ENCODE peak calls at places on chromosomes 4 and X, in seven cellular contexts. One of them, this sample, is unnamed.

GRCh38 chr4:67483868-67484602 is 61.3 kb downstream of the CENPC start:
- DNase-seq in stimulated activated CD8-positive, alpha-beta memory T cell treated with anti-CD3 and anti-CD28 coated beads, Interleukin-7, amount 100 ng/mL, for 1 hour: no peak
- DNase-seq in fibroblast of lung: peak
- DNase-seq in choroid plexus epithelial cell: peak
- DNase-seq in H7: peak
- DNase-seq in heart left ventricle: no peak
- DNase-seq in AG20443: peak
- DNase-seq in this sample: no peak

GRCh38 chrX:47583240-47583861 is 1.1 kb downstream of the TIMP1 start:
- DNase-seq in stimulated activated CD8-positive, alpha-beta memory T cell treated with anti-CD3 and anti-CD28 coated beads, Interleukin-7, amount 100 ng/mL, for 1 hour: no peak
- DNase-seq in choroid plexus epithelial cell: no peak
- DNase-seq in AG20443: no peak
- DNase-seq in H7: no peak
- DNase-seq in fibroblast of lung: no peak
- DNase-seq in heart left ventricle: no peak
- DNase-seq in this sample: no peak

GRCh38 chrX:39815621-39816020 is 282.1 kb downstream of the BCOR start:
- DNase-seq in fibroblast of lung: no peak
- DNase-seq in choroid plexus epithelial cell: no peak
- DNase-seq in stimulated activated CD8-positive, alpha-beta memory T cell treated with anti-CD3 and anti-CD28 coated beads, Interleukin-7, amount 100 ng/mL, for 1 hour: no peak
- DNase-seq in H7: peak
- DNase-seq in AG20443: no peak
- DNase-seq in heart left ventricle: no peak
- DNase-seq in this sample: no peak

GRCh38 chr4:153887217-153887616 is 98.3 kb upstream of the SFRP2 start:
- DNase-seq in choroid plexus epithelial cell: no peak
- DNase-seq in fibroblast of lung: no peak
- DNase-seq in AG20443: no peak
- DNase-seq in H7: no peak
- DNase-seq in heart left ventricle: no peak
- DNase-seq in stimulated activated CD8-positive, alpha-beta memory T cell treated with anti-CD3 and anti-CD28 coated beads, Interleukin-7, amount 100 ng/mL, for 1 hour: no peak
- DNase-seq in this sample: no peak

GRCh38 chrX:104330966-104331365 is 76.2 kb upstream of the ESX1 start:
- DNase-seq in stimulated activated CD8-positive, alpha-beta memory T cell treated with anti-CD3 and anti-CD28 coated beads, Interleukin-7, amount 100 ng/mL, for 1 hour: no peak
- DNase-seq in H7: no peak
- DNase-seq in fibroblast of lung: peak
- DNase-seq in AG20443: peak
- DNase-seq in choroid plexus epithelial cell: peak
- DNase-seq in heart left ventricle: no peak
- DNase-seq in this sample: no peak

GRCh38 chrX:136650811-136651210 is 2.9 kb downstream of the CD40LG start:
- DNase-seq in fibroblast of lung: no peak
- DNase-seq in AG20443: no peak
- DNase-seq in heart left ventricle: no peak
- DNase-seq in choroid plexus epithelial cell: no peak
- DNase-seq in stimulated activated CD8-positive, alpha-beta memory T cell treated with anti-CD3 and anti-CD28 coated beads, Interleukin-7, amount 100 ng/mL, for 1 hour: no peak
- DNase-seq in H7: no peak
- DNase-seq in this sample: no peak

GRCh38 chr4:37876156-37876555 is 14.7 kb upstream of the TBC1D1 start:
- DNase-seq in heart left ventricle: no peak
- DNase-seq in fibroblast of lung: no peak
- DNase-seq in AG20443: no peak
- DNase-seq in H7: no peak
- DNase-seq in stimulated activated CD8-positive, alpha-beta memory T cell treated with anti-CD3 and anti-CD28 coated beads, Interleukin-7, amount 100 ng/mL, for 1 hour: no peak
- DNase-seq in choroid plexus epithelial cell: no peak
- DNase-seq in this sample: no peak

GRCh38 chr4:124203613-124204284 is 508.8 kb downstream of the ANKRD50 start:
- DNase-seq in stimulated activated CD8-positive, alpha-beta memory T cell treated with anti-CD3 and anti-CD28 coated beads, Interleukin-7, amount 100 ng/mL, for 1 hour: no peak
- DNase-seq in heart left ventricle: no peak
- DNase-seq in H7: no peak
- DNase-seq in choroid plexus epithelial cell: peak
- DNase-seq in AG20443: no peak
- DNase-seq in fibroblast of lung: peak
- DNase-seq in this sample: no peak

GRCh38 chr4:4325321-4325720 is 35.3 kb downstream of the ZBTB49 start:
- DNase-seq in H7: no peak
- DNase-seq in heart left ventricle: no peak
- DNase-seq in fibroblast of lung: no peak
- DNase-seq in choroid plexus epithelial cell: no peak
- DNase-seq in AG20443: no peak
- DNase-seq in stimulated activated CD8-positive, alpha-beta memory T cell treated with anti-CD3 and anti-CD28 coated beads, Interleukin-7, amount 100 ng/mL, for 1 hour: no peak
- DNase-seq in this sample: no peak

GRCh38 chrX:113512700-113513395 is 672.2 kb upstream of the AMOT start:
- DNase-seq in AG20443: peak
- DNase-seq in stimulated activated CD8-positive, alpha-beta memory T cell treated with anti-CD3 and anti-CD28 coated beads, Interleukin-7, amount 100 ng/mL, for 1 hour: no peak
- DNase-seq in H7: no peak
- DNase-seq in fibroblast of lung: peak
- DNase-seq in heart left ventricle: no peak
- DNase-seq in choroid plexus epithelial cell: peak
- DNase-seq in this sample: peak

GRCh38 chrX:71292669-71293379 is 8.7 kb upstream of the ITGB1BP2 start:
- DNase-seq in stimulated activated CD8-positive, alpha-beta memory T cell treated with anti-CD3 and anti-CD28 coated beads, Interleukin-7, amount 100 ng/mL, for 1 hour: no peak
- DNase-seq in H7: no peak
- DNase-seq in fibroblast of lung: peak
- DNase-seq in choroid plexus epithelial cell: peak
- DNase-seq in heart left ventricle: no peak
- DNase-seq in AG20443: peak
- DNase-seq in this sample: no peak

GRCh38 chr4:160835789-160836188 is 1328.0 kb downstream of the FSTL5 start:
- DNase-seq in AG20443: no peak
- DNase-seq in H7: peak
- DNase-seq in heart left ventricle: no peak
- DNase-seq in stimulated activated CD8-positive, alpha-beta memory T cell treated with anti-CD3 and anti-CD28 coated beads, Interleukin-7, amount 100 ng/mL, for 1 hour: no peak
- DNase-seq in fibroblast of lung: no peak
- DNase-seq in choroid plexus epithelial cell: peak
- DNase-seq in this sample: peak

This sample was measured in kidney glomerular epithelial cell.